ENCODE peak calls at places on chromosomes 5 and 9, in nine cellular contexts. W is transverse colon, U is neural progenitor cell, O is stomach, A is heart right ventricle, H is OCI-LY7, B is upper lobe of right lung, P is heart left ventricle, F is BE2C. J is an unnamed sample.

GRCh38 chr5:139178948-139179347 is 19.2 kb downstream of the SIL1 start:
- DNase-seq in A (peak; percentile 55), P (no peak), W (peak; percentile 26), B (no peak), O (peak; percentile 73), H (no peak), U (peak; percentile 49), F (peak; percentile 31), J (no peak)

GRCh38 chr9:119938871-119939270 is 569.6 kb upstream of the BRINP1 start:
- DNase-seq in B (no peak), O (no peak), H (no peak), F (no peak), W (no peak), P (no peak), U (no peak), A (no peak), J (no peak)

GRCh38 chr9:129089246-129089645 is 8.3 kb downstream of the DOLPP1 start:
- DNase-seq in F (no peak), W (no peak), A (no peak), H (no peak), P (no peak), B (no peak), O (no peak), U (no peak), J (peak; percentile 28)

GRCh38 chr5:143120460-143121134 is 282.9 kb downstream of the NR3C1 start:
- DNase-seq in W (no peak), F (no peak), O (no peak), A (no peak), H (no peak), P (no peak), U (no peak), B (no peak), J (no peak)

GRCh38 chr9:111891910-111892499 is 4.6 kb upstream of the UGCG start:
- DNase-seq in F (no peak), B (no peak), O (peak; percentile 82), P (no peak), A (no peak), H (peak; percentile 73), U (no peak), W (peak; percentile 80), J (no peak)

GRCh38 chr5:54520438-54520846 is 2.9 kb downstream of the SNX18 start:
- DNase-seq in W (no peak), P (peak; percentile 65), A (peak; percentile 30), H (no peak), B (no peak), O (peak; percentile 37), F (peak; percentile 30), U (no peak), J (peak; percentile 44)

GRCh38 chr9:127912882-127913281 is 4.0 kb downstream of the ST6GALNAC4 start:
- DNase-seq in A (no peak), W (peak; percentile 86), U (no peak), P (no peak), H (no peak), F (no peak), O (peak; percentile 67), B (peak; percentile 83), J (no peak)

GRCh38 chr5:38228914-38229313 is 29.4 kb upstream of the EGFLAM start:
- DNase-seq in H (no peak), W (no peak), O (no peak), F (no peak), B (no peak), A (no peak), P (no peak), U (no peak), J (no peak)

GRCh38 chr9:91843623-91844111 is 106.4 kb downstream of the ROR2 start:
- DNase-seq in B (no peak), P (no peak), U (peak; percentile 60), O (peak; percentile 23), F (peak; percentile 50), H (no peak), A (no peak), W (no peak), J (no peak)

GRCh38 chr5:102596951-102597350 is 98.2 kb upstream of the SLCO6A1 start:
- DNase-seq in P (no peak), A (no peak), U (no peak), B (no peak), W (no peak), O (no peak), F (no peak), H (no peak), J (no peak)

GRCh38 chr9:94030318-94031179 is 53.7 kb upstream of the PTPDC1 start:
- DNase-seq in H (peak; percentile 79), B (peak; percentile 94), A (peak; percentile 88), W (peak; percentile 87), U (peak; percentile 90), O (peak; percentile 87), P (peak; percentile 93), F (peak; percentile 91), J (peak; percentile 85)

GRCh38 chr9:120580591-120580896 is 577 bp upstream of the CDK5RAP2 start:
- DNase-seq in A (peak; percentile 7), P (no peak), U (no peak), B (no peak), W (no peak), F (no peak), H (no peak), O (no peak), J (no peak)

GRCh38 chr5:107687937-107688336 is 17.2 kb upstream of the EFNA5 start:
- DNase-seq in P (no peak), U (no peak), H (no peak), F (no peak), W (no peak), B (no peak), A (no peak), O (no peak), J (no peak)

GRCh38 chr5:322942-323879 is 1.7 kb downstream of the AHRR start:
- DNase-seq in A (no peak), U (no peak), B (peak; percentile 57), W (no peak), P (no peak), O (no peak), F (no peak), H (no peak), J (no peak)

GRCh38 chr9:124792976-124793594 is 16.2 kb downstream of the OLFML2A start:
- DNase-seq in P (peak; percentile 58), W (no peak), H (no peak), F (no peak), U (peak; percentile 46), O (no peak), A (no peak), B (no peak), J (peak; percentile 62)

GRCh38 chr9:126378761-126379160 is 52.1 kb downstream of the MVB12B start:
- DNase-seq in P (no peak), O (no peak), A (no peak), B (no peak), W (peak; percentile 1), U (no peak), F (no peak), H (no peak), J (no peak)

GRCh38 chr5:31238497-31238896 is 45.0 kb downstream of the CDH6 start:
- DNase-seq in P (no peak), H (no peak), F (no peak), W (no peak), B (no peak), U (no peak), O (no peak), A (no peak), J (no peak)

GRCh38 chr5:31237159-31237558 is 43.7 kb downstream of the CDH6 start:
- DNase-seq in U (no peak), O (no peak), H (no peak), A (no peak), B (no peak), P (no peak), F (peak; percentile 24), W (no peak), J (no peak)

GRCh38 chr5:31236339-31236738 is 42.9 kb downstream of the CDH6 start:
- DNase-seq in O (no peak), F (no peak), P (no peak), U (no peak), A (no peak), H (no peak), W (no peak), B (no peak), J (no peak)

GRCh38 chr5:31232273-31232888 is 38.9 kb downstream of the CDH6 start:
- DNase-seq in A (peak; percentile 66), O (no peak), H (peak; percentile 54), U (peak; percentile 79), B (no peak), W (no peak), P (no peak), F (peak; percentile 41), J (no peak)

GRCh38 chr5:31235381-31235780 is 41.9 kb downstream of the CDH6 start:
- DNase-seq in H (peak; percentile 5), W (no peak), P (no peak), U (no peak), A (no peak), F (no peak), O (no peak), B (no peak), J (no peak)
- H3K36me3 ChIP-seq in H (no peaks in the 10 kb centered on the region), W (no peaks in the 10 kb centered on the region), P (no peaks in the 10 kb centered on the region), U (no peaks in the 10 kb centered on the region), A (no peaks in the 10 kb centered on the region), F (no peaks in the 10 kb centered on the region), O (no peaks in the 10 kb centered on the region), B (no peaks in the 10 kb centered on the region), J (no peaks in the 10 kb centered on the region)

DNA sequence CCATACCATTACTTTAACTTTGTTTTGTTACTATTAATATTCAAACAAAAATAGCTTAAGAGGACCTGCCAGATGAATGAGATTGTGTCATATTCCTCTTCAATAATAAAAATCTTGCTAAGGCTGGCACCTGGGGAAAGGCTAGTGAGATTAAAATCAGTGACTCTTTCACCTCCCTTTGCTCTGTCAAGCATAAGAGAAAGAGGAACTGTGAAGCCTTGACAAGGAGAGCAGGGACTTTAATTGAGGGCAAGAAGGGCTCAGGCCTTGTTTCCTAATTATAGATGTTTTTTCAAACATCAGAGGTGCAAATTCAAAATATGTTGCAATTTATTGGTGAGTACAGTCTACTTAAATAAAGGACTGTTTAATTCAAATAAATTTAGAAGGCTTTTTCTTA is 91.7 kb downstream of the SPATA31D1 start:
- DNase-seq in A (no peak), F (no peak), B (no peak), W (no peak), P (no peak), U (peak; percentile 24), H (peak; percentile 86), O (no peak), J (no peak)
- TF ChIP-seq CTCF in A (no peak), F (no peak), B (no peak), W (no peak), P (no peak), U (no peak), H (no peak), O (no peak), J (no peak)

DNA sequence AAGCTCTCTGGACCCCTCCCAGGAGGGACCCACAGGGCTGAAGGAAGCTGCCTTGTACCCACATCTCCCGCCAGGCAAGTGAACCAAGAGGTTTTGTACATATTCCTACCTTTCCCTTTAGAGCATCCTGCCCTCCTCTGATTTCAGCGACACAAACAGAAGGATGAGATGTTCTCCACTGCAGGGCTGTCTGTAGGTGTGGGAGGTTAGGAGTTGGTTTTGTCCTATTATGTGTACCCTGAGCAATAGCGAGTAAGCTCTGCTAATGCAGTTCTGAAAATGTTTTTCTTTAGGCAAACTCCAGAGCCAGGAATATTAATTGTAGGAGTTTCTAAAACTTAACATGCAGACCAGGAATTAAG is 13.0 kb downstream of the SQSTM1 start:
- DNase-seq in A (no peak), O (no peak), B (no peak), W (no peak), P (no peak), H (no peak), F (no peak), U (no peak), J (no peak)
- H3K36me3 ChIP-seq in A (peaks cover 96% of the 10 kb centered on the region), O (peaks cover 90% of the 10 kb centered on the region), B (peaks cover 92% of the 10 kb centered on the region), W (peaks cover 82% of the 10 kb centered on the region), P (peaks cover 96% of the 10 kb centered on the region), H (peaks cover 86% of the 10 kb centered on the region), F (peaks cover 68% of the 10 kb centered on the region), U (peaks cover 11% of the 10 kb centered on the region), J (peaks cover 24% of the 10 kb centered on the region)

GRCh38 chr5:32450952-32451351 is 6.4 kb upstream of the ZFR start:
- DNase-seq in F (no peak), B (no peak), W (no peak), P (no peak), A (no peak), O (no peak), H (no peak), U (peak; percentile 33), J (no peak)
- TF ChIP-seq CTCF in F (peak; percentile 51), B (no peak), W (no peak), P (no peak), A (no peak), O (no peak), H (peak; percentile 54), U (peak; percentile 46), J (no peak)